ENCODE peak calls at places on chromosomes 16 and 17, in seven cellular contexts. One of them, this sample, is unnamed.

GRCh38 chr16:70428178-70428998 is 10.5 kb downstream of the ST3GAL2 start:
- DNase-seq in mucosa of descending colon: peak
- DNase-seq in C1 segment of cervical spinal cord: peak
- DNase-seq in H54: peak
- DNase-seq in non-pigmented ciliary epithelial cell: peak
- DNase-seq in stimulated activated CD4-positive, alpha-beta T cell treated with anti-CD3 and anti-CD28 coated beads, Interleukin-2, amount 100 ng/mL, for 4 hours: no peak
- DNase-seq in B cell: no peak
- DNase-seq in this sample: peak

GRCh38 chr16:15415411-15416070 is 18.8 kb upstream of the BMERB1 start:
- DNase-seq in C1 segment of cervical spinal cord: no peak
- DNase-seq in non-pigmented ciliary epithelial cell: no peak
- DNase-seq in H54: no peak
- DNase-seq in B cell: no peak
- DNase-seq in mucosa of descending colon: no peak
- DNase-seq in stimulated activated CD4-positive, alpha-beta T cell treated with anti-CD3 and anti-CD28 coated beads, Interleukin-2, amount 100 ng/mL, for 4 hours: no peak
- DNase-seq in this sample: no peak

GRCh38 chr17:43211123-43211479 is 574 bp upstream of the TMEM106A start:
- DNase-seq in non-pigmented ciliary epithelial cell: no peak
- DNase-seq in mucosa of descending colon: no peak
- DNase-seq in H54: no peak
- DNase-seq in B cell: no peak
- DNase-seq in stimulated activated CD4-positive, alpha-beta T cell treated with anti-CD3 and anti-CD28 coated beads, Interleukin-2, amount 100 ng/mL, for 4 hours: no peak
- DNase-seq in C1 segment of cervical spinal cord: no peak
- DNase-seq in this sample: no peak

GRCh38 chr16:87823146-87823929 is 46.0 kb downstream of the SLC7A5 start:
- DNase-seq in mucosa of descending colon: no peak
- DNase-seq in C1 segment of cervical spinal cord: no peak
- DNase-seq in H54: no peak
- DNase-seq in non-pigmented ciliary epithelial cell: no peak
- DNase-seq in B cell: no peak
- DNase-seq in stimulated activated CD4-positive, alpha-beta T cell treated with anti-CD3 and anti-CD28 coated beads, Interleukin-2, amount 100 ng/mL, for 4 hours: no peak
- DNase-seq in this sample: no peak

GRCh38 chr17:21058098-21058893 is 15.5 kb upstream of the USP22 start:
- DNase-seq in stimulated activated CD4-positive, alpha-beta T cell treated with anti-CD3 and anti-CD28 coated beads, Interleukin-2, amount 100 ng/mL, for 4 hours: no peak
- DNase-seq in C1 segment of cervical spinal cord: no peak
- DNase-seq in mucosa of descending colon: no peak
- DNase-seq in H54: peak
- DNase-seq in non-pigmented ciliary epithelial cell: no peak
- DNase-seq in B cell: no peak
- DNase-seq in this sample: no peak

GRCh38 chr17:17710728-17711541 is 29.7 kb downstream of the RAI1 start:
- DNase-seq in B cell: no peak
- DNase-seq in stimulated activated CD4-positive, alpha-beta T cell treated with anti-CD3 and anti-CD28 coated beads, Interleukin-2, amount 100 ng/mL, for 4 hours: no peak
- DNase-seq in non-pigmented ciliary epithelial cell: peak
- DNase-seq in H54: peak
- DNase-seq in C1 segment of cervical spinal cord: peak
- DNase-seq in mucosa of descending colon: peak
- DNase-seq in this sample: peak

GRCh38 chr17:80882926-80883685 is 108.5 kb upstream of the CHMP6 start:
- DNase-seq in H54: no peak
- DNase-seq in stimulated activated CD4-positive, alpha-beta T cell treated with anti-CD3 and anti-CD28 coated beads, Interleukin-2, amount 100 ng/mL, for 4 hours: no peak
- DNase-seq in C1 segment of cervical spinal cord: no peak
- DNase-seq in mucosa of descending colon: peak
- DNase-seq in non-pigmented ciliary epithelial cell: no peak
- DNase-seq in B cell: no peak
- DNase-seq in this sample: no peak

GRCh38 chr16:3401719-3402397 is 843 bp downstream of the ZNF174 start:
- DNase-seq in mucosa of descending colon: no peak
- DNase-seq in B cell: no peak
- DNase-seq in H54: no peak
- DNase-seq in non-pigmented ciliary epithelial cell: no peak
- DNase-seq in stimulated activated CD4-positive, alpha-beta T cell treated with anti-CD3 and anti-CD28 coated beads, Interleukin-2, amount 100 ng/mL, for 4 hours: no peak
- DNase-seq in C1 segment of cervical spinal cord: no peak
- DNase-seq in this sample: no peak

GRCh38 chr16:27238591-27238990 is 30.0 kb downstream of the NSMCE1 start:
- DNase-seq in mucosa of descending colon: peak
- DNase-seq in H54: no peak
- DNase-seq in non-pigmented ciliary epithelial cell: no peak
- DNase-seq in B cell: no peak
- DNase-seq in stimulated activated CD4-positive, alpha-beta T cell treated with anti-CD3 and anti-CD28 coated beads, Interleukin-2, amount 100 ng/mL, for 4 hours: no peak
- DNase-seq in C1 segment of cervical spinal cord: no peak
- DNase-seq in this sample: no peak

GRCh38 chr17:9977175-9977574 is 72.1 kb upstream of the RCVRN start:
- DNase-seq in C1 segment of cervical spinal cord: no peak
- DNase-seq in mucosa of descending colon: no peak
- DNase-seq in H54: no peak
- DNase-seq in non-pigmented ciliary epithelial cell: no peak
- DNase-seq in stimulated activated CD4-positive, alpha-beta T cell treated with anti-CD3 and anti-CD28 coated beads, Interleukin-2, amount 100 ng/mL, for 4 hours: no peak
- DNase-seq in B cell: no peak
- DNase-seq in this sample: no peak

GRCh38 chr17:75323043-75323591 is 33.9 kb upstream of the SLC25A19 start:
- DNase-seq in mucosa of descending colon: peak
- DNase-seq in non-pigmented ciliary epithelial cell: peak
- DNase-seq in H54: peak
- DNase-seq in C1 segment of cervical spinal cord: peak
- DNase-seq in B cell: peak
- DNase-seq in stimulated activated CD4-positive, alpha-beta T cell treated with anti-CD3 and anti-CD28 coated beads, Interleukin-2, amount 100 ng/mL, for 4 hours: peak
- DNase-seq in this sample: peak

GRCh38 chr17:40490289-40490853 is 11.1 kb downstream of the TNS4 start:
- DNase-seq in stimulated activated CD4-positive, alpha-beta T cell treated with anti-CD3 and anti-CD28 coated beads, Interleukin-2, amount 100 ng/mL, for 4 hours: no peak
- DNase-seq in B cell: no peak
- DNase-seq in H54: no peak
- DNase-seq in C1 segment of cervical spinal cord: peak
- DNase-seq in mucosa of descending colon: peak
- DNase-seq in non-pigmented ciliary epithelial cell: peak
- DNase-seq in this sample: peak

This sample was measured in PC-9.